ENCODE peak calls at places on chromosomes 12 and 14, in ten cellular contexts. X, U, F, C, Z, W, H, S, I and P are unnamed samples.
A peak's percentile ranks its signal among the peaks of the same experiment; 100 is the strongest.

GRCh38 chr12:78928200-78929074 is 63.9 kb downstream of the SYT1 start:
- DNase-seq in Z (peak; percentile 14), F (no peak), C (no peak), W (peak; percentile 65), X (no peak), H (no peak), I (no peak), U (no peak), S (no peak), P (peak; percentile 98)

GRCh38 chr14:49766839-49767238 is 1.1 kb upstream of the KLHDC2 start:
- DNase-seq in S (no peak), W (no peak), I (no peak), C (no peak), X (no peak), H (no peak), Z (no peak), U (no peak), F (no peak), P (peak; percentile 8)

GRCh38 chr14:92728781-92729364 is 19.6 kb downstream of the LGMN start:
- DNase-seq in S (no peak), H (no peak), W (peak; percentile 54), Z (no peak), X (no peak), F (no peak), U (peak; percentile 61), I (peak; percentile 50), C (no peak), P (peak; percentile 42)

GRCh38 chr14:38199768-38200167 is 7.9 kb upstream of the SSTR1 start:
- DNase-seq in H (no peak), X (no peak), C (no peak), W (no peak), Z (no peak), S (no peak), I (no peak), U (no peak), F (no peak), P (peak; percentile 68)

GRCh38 chr12:111396726-111397445 is 8.8 kb upstream of the SH2B3 start:
- DNase-seq in X (peak; percentile 89), H (no peak), U (peak; percentile 89), F (peak; percentile 88), Z (peak; percentile 85), W (no peak), C (peak; percentile 94), I (peak; percentile 87), S (peak; percentile 91), P (peak; percentile 78)

GRCh38 chr12:3962661-3963483 is 89.7 kb upstream of the PARP11 start:
- DNase-seq in Z (no peak), C (peak; percentile 69), W (no peak), H (no peak), I (no peak), X (no peak), S (peak; percentile 71), F (no peak), U (no peak), P (no peak)

GRCh38 chr14:29348504-29348903 is 579.1 kb downstream of the PRKD1 start:
- DNase-seq in S (no peak), U (no peak), C (no peak), I (no peak), Z (no peak), H (no peak), W (no peak), F (no peak), X (no peak), P (peak; percentile 36)

GRCh38 chr12:63276537-63277365 is 125.8 kb upstream of the AVPR1A start:
- DNase-seq in F (no peak), U (peak; percentile 61), X (no peak), H (no peak), S (no peak), C (no peak), W (peak; percentile 60), I (peak; percentile 7), Z (no peak), P (peak; percentile 4)

GRCh38 chr14:30058401-30058800 is 130.8 kb upstream of the PRKD1 start:
- DNase-seq in X (no peak), F (no peak), Z (no peak), I (no peak), W (no peak), H (no peak), U (no peak), C (no peak), S (no peak), P (peak; percentile 12)

GRCh38 chr14:21408152-21408551 is 24.3 kb upstream of the SUPT16H start:
- DNase-seq in Z (peak; percentile 13), C (no peak), W (peak; percentile 81), S (no peak), U (no peak), X (no peak), F (no peak), I (no peak), H (no peak), P (peak; percentile 50)

GRCh38 chr12:106145539-106146447 is 7.0 kb upstream of the NUAK1 start:
- DNase-seq in C (no peak), U (peak; percentile 80), F (peak; percentile 56), Z (no peak), S (no peak), X (no peak), I (no peak), H (no peak), W (no peak), P (no peak)

GRCh38 chr12:77325505-77325904 is 260.1 kb upstream of the E2F7 start:
- DNase-seq in X (no peak), W (no peak), H (no peak), S (no peak), Z (no peak), C (peak; percentile 60), F (no peak), I (peak; percentile 15), U (no peak), P (no peak)

GRCh38 chr14:21525995-21526671 is at the start of gene SALL2:
- DNase-seq in U (peak; percentile 72), I (peak; percentile 80), S (peak; percentile 63), X (peak; percentile 86), C (peak; percentile 89), W (peak; percentile 45), F (peak; percentile 75), Z (peak; percentile 11), H (peak; percentile 21), P (peak; percentile 76)

GRCh38 chr12:110256780-110257431 is 24.1 kb upstream of the ATP2A2 start:
- DNase-seq in S (no peak), Z (no peak), U (peak; percentile 28), C (peak; percentile 67), X (peak; percentile 71), W (no peak), H (no peak), I (no peak), F (peak; percentile 51), P (no peak)

GRCh38 chr14:87380054-87380453 is 612.9 kb downstream of the GALC start:
- DNase-seq in I (no peak), S (no peak), H (no peak), F (no peak), W (no peak), Z (no peak), U (no peak), C (no peak), X (no peak), P (no peak)

GRCh38 chr12:94362653-94363052 is 97.0 kb downstream of the CEP83 start:
- DNase-seq in F (no peak), U (no peak), X (no peak), H (no peak), S (no peak), I (no peak), C (no peak), W (no peak), Z (no peak), P (no peak)

GRCh38 chr14:102901633-102902032 is 20.8 kb upstream of the AMN start:
- DNase-seq in I (peak; percentile 93), H (peak; percentile 76), X (no peak), F (no peak), W (no peak), C (no peak), U (no peak), Z (no peak), S (no peak), P (no peak)

GRCh38 chr14:49220492-49220891 is 365.7 kb downstream of the RPS29 start:
- DNase-seq in U (no peak), I (no peak), S (no peak), Z (no peak), W (no peak), H (no peak), X (no peak), F (no peak), C (no peak), P (no peak)

GRCh38 chr14:31402764-31403163 is 17.6 kb downstream of the HEATR5A start:
- DNase-seq in W (no peak), F (no peak), C (no peak), I (no peak), Z (no peak), S (no peak), X (no peak), U (no peak), H (no peak), P (no peak)
- TF ChIP-seq CTCF in W (no peak), F (no peak), C (no peak), I (no peak), Z (no peak), S (no peak), X (no peak), U (no peak), H (no peak), P (no peak)

GRCh38 chr12:132314516-132315233 is 14.7 kb downstream of the GALNT9 start:
- DNase-seq in X (no peak), W (no peak), C (no peak), I (no peak), S (no peak), F (no peak), U (no peak), H (no peak), Z (no peak), P (no peak)
- TF ChIP-seq CTCF in X (no peak), W (no peak), C (no peak), I (no peak), S (no peak), F (no peak), U (no peak), H (no peak), Z (no peak), P (no peak)

GRCh38 chr12:39010406-39010805 is 105.0 kb upstream of the CPNE8 start:
- DNase-seq in X (no peak), Z (no peak), U (no peak), C (no peak), F (no peak), W (no peak), H (no peak), I (no peak), S (no peak), P (no peak)
- TF ChIP-seq CTCF in X (no peak), Z (no peak), U (no peak), C (no peak), F (no peak), W (no peak), H (no peak), I (no peak), S (no peak), P (no peak)

DNA sequence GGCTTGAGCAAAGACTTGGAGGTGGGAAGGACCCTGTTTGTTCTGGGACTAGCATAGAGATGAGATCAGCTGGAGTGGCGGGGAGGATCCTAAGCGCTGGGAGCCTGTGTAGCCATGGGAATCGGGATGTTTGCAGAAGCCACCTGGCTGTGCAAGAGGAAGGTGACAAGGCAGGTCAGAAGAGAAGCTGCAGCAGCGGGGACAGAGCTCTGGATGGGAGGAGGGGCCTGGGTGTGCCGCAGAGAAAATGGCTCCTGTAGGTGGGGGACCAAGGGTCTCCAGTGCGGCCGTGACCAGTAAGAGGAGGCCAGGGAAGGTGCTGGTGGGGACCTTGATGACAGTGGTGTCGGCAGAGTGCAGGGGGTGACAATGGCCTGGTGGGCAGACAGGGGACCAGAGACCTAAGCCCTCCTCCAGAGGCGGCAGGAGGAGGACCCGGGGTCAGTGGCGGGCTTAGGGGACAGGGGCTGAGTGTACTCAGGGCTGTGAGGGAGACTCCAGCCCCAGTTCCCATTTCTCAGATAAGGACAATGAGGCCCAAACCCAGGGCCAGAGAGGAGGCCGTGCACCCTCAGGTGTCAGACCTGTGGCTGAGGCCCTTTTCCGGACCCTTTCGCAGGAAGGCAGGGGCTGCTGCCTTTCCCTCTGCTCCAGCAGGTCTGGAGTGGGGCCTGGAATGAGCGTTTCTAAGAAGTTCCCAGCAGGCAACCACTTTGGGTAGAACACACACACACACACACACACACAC is 206.6 kb upstream of the RTL1 start:
- DNase-seq in U (peak; percentile 21), F (no peak), W (no peak), H (no peak), Z (no peak), X (no peak), S (no peak), I (no peak), C (no peak), P (no peak)
- TF ChIP-seq CTCF in U (no peak), F (no peak), W (no peak), H (no peak), Z (no peak), X (no peak), S (no peak), I (no peak), C (no peak), P (no peak)